ENCODE peak calls at places on chromosomes 2 and 18, in seven cellular contexts. One of them, this sample, is unnamed.
A peak's percentile ranks its signal among the peaks of the same experiment; 100 is the strongest.

GRCh38 chr2:229431331-229431954 is 160.4 kb upstream of the PID1 start:
- DNase-seq in RWPE1: peak; percentile 32
- DNase-seq in stimulated activated CD4-positive, alpha-beta T cell treated with anti-CD3 and anti-CD28 coated beads, TNF-alpha, amount 100 ng/mL, for 48 hours: no peak
- DNase-seq in skeletal muscle cell: no peak
- DNase-seq in lung: no peak
- DNase-seq in NCI-H1105 treated with DMSO at 0.1 percent for 48 hours: peak; percentile 58
- DNase-seq in Daoy: no peak
- DNase-seq in this sample: peak; percentile 59

GRCh38 chr2:34656632-34657031 is 1057.5 kb upstream of the FAM98A start:
- DNase-seq in RWPE1: no peak
- DNase-seq in stimulated activated CD4-positive, alpha-beta T cell treated with anti-CD3 and anti-CD28 coated beads, TNF-alpha, amount 100 ng/mL, for 48 hours: no peak
- DNase-seq in skeletal muscle cell: no peak
- DNase-seq in lung: no peak
- DNase-seq in NCI-H1105 treated with DMSO at 0.1 percent for 48 hours: no peak
- DNase-seq in Daoy: no peak
- DNase-seq in this sample: no peak

GRCh38 chr18:75635096-75635495 is 207.6 kb upstream of the SMIM21 start:
- DNase-seq in RWPE1: no peak
- DNase-seq in stimulated activated CD4-positive, alpha-beta T cell treated with anti-CD3 and anti-CD28 coated beads, TNF-alpha, amount 100 ng/mL, for 48 hours: no peak
- DNase-seq in skeletal muscle cell: no peak
- DNase-seq in lung: no peak
- DNase-seq in NCI-H1105 treated with DMSO at 0.1 percent for 48 hours: peak; percentile 65
- DNase-seq in Daoy: no peak
- DNase-seq in this sample: no peak

GRCh38 chr2:63642941-63643340 is 54.2 kb downstream of the MDH1 start:
- DNase-seq in RWPE1: no peak
- DNase-seq in stimulated activated CD4-positive, alpha-beta T cell treated with anti-CD3 and anti-CD28 coated beads, TNF-alpha, amount 100 ng/mL, for 48 hours: no peak
- DNase-seq in skeletal muscle cell: no peak
- DNase-seq in lung: no peak
- DNase-seq in NCI-H1105 treated with DMSO at 0.1 percent for 48 hours: no peak
- DNase-seq in Daoy: no peak
- DNase-seq in this sample: no peak

GRCh38 chr2:191296083-191297006 is 51.1 kb downstream of the MYO1B start:
- DNase-seq in RWPE1: no peak
- DNase-seq in stimulated activated CD4-positive, alpha-beta T cell treated with anti-CD3 and anti-CD28 coated beads, TNF-alpha, amount 100 ng/mL, for 48 hours: no peak
- DNase-seq in skeletal muscle cell: no peak
- DNase-seq in lung: no peak
- DNase-seq in NCI-H1105 treated with DMSO at 0.1 percent for 48 hours: no peak
- DNase-seq in Daoy: no peak
- DNase-seq in this sample: no peak

GRCh38 chr2:197399887-197400540 is 34.8 kb downstream of the SF3B1 start:
- DNase-seq in RWPE1: no peak
- DNase-seq in stimulated activated CD4-positive, alpha-beta T cell treated with anti-CD3 and anti-CD28 coated beads, TNF-alpha, amount 100 ng/mL, for 48 hours: no peak
- DNase-seq in skeletal muscle cell: no peak
- DNase-seq in lung: no peak
- DNase-seq in NCI-H1105 treated with DMSO at 0.1 percent for 48 hours: no peak
- DNase-seq in Daoy: no peak
- DNase-seq in this sample: no peak

GRCh38 chr2:740446-741293 is 63.5 kb upstream of the TMEM18 start:
- DNase-seq in RWPE1: peak; percentile 72
- DNase-seq in stimulated activated CD4-positive, alpha-beta T cell treated with anti-CD3 and anti-CD28 coated beads, TNF-alpha, amount 100 ng/mL, for 48 hours: peak; percentile 39
- DNase-seq in skeletal muscle cell: peak; percentile 86
- DNase-seq in lung: peak; percentile 80
- DNase-seq in NCI-H1105 treated with DMSO at 0.1 percent for 48 hours: peak; percentile 98
- DNase-seq in Daoy: peak; percentile 99
- DNase-seq in this sample: peak; percentile 3

GRCh38 chr18:76986391-76986790 is 146.2 kb downstream of the MBP start:
- DNase-seq in RWPE1: no peak
- DNase-seq in stimulated activated CD4-positive, alpha-beta T cell treated with anti-CD3 and anti-CD28 coated beads, TNF-alpha, amount 100 ng/mL, for 48 hours: no peak
- DNase-seq in skeletal muscle cell: no peak
- DNase-seq in lung: no peak
- DNase-seq in NCI-H1105 treated with DMSO at 0.1 percent for 48 hours: no peak
- DNase-seq in Daoy: no peak
- DNase-seq in this sample: no peak

GRCh38 chr2:54386993-54387590 is 69.0 kb upstream of the SPTBN1 start:
- DNase-seq in RWPE1: no peak
- DNase-seq in stimulated activated CD4-positive, alpha-beta T cell treated with anti-CD3 and anti-CD28 coated beads, TNF-alpha, amount 100 ng/mL, for 48 hours: no peak
- DNase-seq in skeletal muscle cell: peak; percentile 64
- DNase-seq in lung: no peak
- DNase-seq in NCI-H1105 treated with DMSO at 0.1 percent for 48 hours: no peak
- DNase-seq in Daoy: peak; percentile 54
- DNase-seq in this sample: no peak

GRCh38 chr2:173231042-173231441 is 123.6 kb upstream of the CDCA7 start:
- DNase-seq in RWPE1: no peak
- DNase-seq in stimulated activated CD4-positive, alpha-beta T cell treated with anti-CD3 and anti-CD28 coated beads, TNF-alpha, amount 100 ng/mL, for 48 hours: no peak
- DNase-seq in skeletal muscle cell: no peak
- DNase-seq in lung: peak; percentile 65
- DNase-seq in NCI-H1105 treated with DMSO at 0.1 percent for 48 hours: peak; percentile 99
- DNase-seq in Daoy: no peak
- DNase-seq in this sample: no peak

GRCh38 chr2:43526994-43527393 is 68.8 kb downstream of the THADA start:
- DNase-seq in RWPE1: no peak
- DNase-seq in stimulated activated CD4-positive, alpha-beta T cell treated with anti-CD3 and anti-CD28 coated beads, TNF-alpha, amount 100 ng/mL, for 48 hours: no peak
- DNase-seq in skeletal muscle cell: no peak
- DNase-seq in lung: no peak
- DNase-seq in NCI-H1105 treated with DMSO at 0.1 percent for 48 hours: no peak
- DNase-seq in Daoy: no peak
- DNase-seq in this sample: no peak

GRCh38 chr2:118974103-118974911 is 32.3 kb downstream of the MARCO start:
- DNase-seq in RWPE1: peak; percentile 83
- DNase-seq in stimulated activated CD4-positive, alpha-beta T cell treated with anti-CD3 and anti-CD28 coated beads, TNF-alpha, amount 100 ng/mL, for 48 hours: no peak
- DNase-seq in skeletal muscle cell: peak; percentile 33
- DNase-seq in lung: peak; percentile 51
- DNase-seq in NCI-H1105 treated with DMSO at 0.1 percent for 48 hours: no peak
- DNase-seq in Daoy: peak; percentile 42
- DNase-seq in this sample: no peak

GRCh38 chr2:233882353-233882752 is 14.2 kb upstream of the MSL3B start:
- DNase-seq in RWPE1: no peak
- DNase-seq in stimulated activated CD4-positive, alpha-beta T cell treated with anti-CD3 and anti-CD28 coated beads, TNF-alpha, amount 100 ng/mL, for 48 hours: no peak
- DNase-seq in skeletal muscle cell: no peak
- DNase-seq in lung: no peak
- DNase-seq in NCI-H1105 treated with DMSO at 0.1 percent for 48 hours: no peak
- DNase-seq in Daoy: no peak
- DNase-seq in this sample: no peak

GRCh38 chr2:152335016-152335850 is at the start of gene FMNL2:
- DNase-seq in RWPE1: peak; percentile 82
- DNase-seq in stimulated activated CD4-positive, alpha-beta T cell treated with anti-CD3 and anti-CD28 coated beads, TNF-alpha, amount 100 ng/mL, for 48 hours: no peak
- DNase-seq in skeletal muscle cell: no peak
- DNase-seq in lung: peak; percentile 83
- DNase-seq in NCI-H1105 treated with DMSO at 0.1 percent for 48 hours: peak; percentile 78
- DNase-seq in Daoy: peak; percentile 90
- DNase-seq in this sample: peak; percentile 81

GRCh38 chr2:207126724-207127314 is 38.9 kb downstream of the KLF7 start:
- DNase-seq in RWPE1: no peak
- DNase-seq in stimulated activated CD4-positive, alpha-beta T cell treated with anti-CD3 and anti-CD28 coated beads, TNF-alpha, amount 100 ng/mL, for 48 hours: no peak
- DNase-seq in skeletal muscle cell: no peak
- DNase-seq in lung: no peak
- DNase-seq in NCI-H1105 treated with DMSO at 0.1 percent for 48 hours: no peak
- DNase-seq in Daoy: no peak
- DNase-seq in this sample: no peak

GRCh38 chr2:152445791-152446201 is 110.8 kb downstream of the FMNL2 start:
- DNase-seq in RWPE1: peak; percentile 53
- DNase-seq in stimulated activated CD4-positive, alpha-beta T cell treated with anti-CD3 and anti-CD28 coated beads, TNF-alpha, amount 100 ng/mL, for 48 hours: no peak
- DNase-seq in skeletal muscle cell: peak; percentile 75
- DNase-seq in lung: no peak
- DNase-seq in NCI-H1105 treated with DMSO at 0.1 percent for 48 hours: no peak
- DNase-seq in Daoy: peak; percentile 88
- DNase-seq in this sample: no peak

GRCh38 chr2:186820303-186820702 is 28.7 kb downstream of the ZSWIM2 start:
- DNase-seq in RWPE1: no peak
- DNase-seq in stimulated activated CD4-positive, alpha-beta T cell treated with anti-CD3 and anti-CD28 coated beads, TNF-alpha, amount 100 ng/mL, for 48 hours: no peak
- DNase-seq in skeletal muscle cell: no peak
- DNase-seq in lung: no peak
- DNase-seq in NCI-H1105 treated with DMSO at 0.1 percent for 48 hours: no peak
- DNase-seq in Daoy: peak; percentile 15
- DNase-seq in this sample: no peak

GRCh38 chr2:184425083-184425482 is 173.2 kb upstream of the ZNF804A start:
- DNase-seq in RWPE1: no peak
- DNase-seq in stimulated activated CD4-positive, alpha-beta T cell treated with anti-CD3 and anti-CD28 coated beads, TNF-alpha, amount 100 ng/mL, for 48 hours: no peak
- DNase-seq in skeletal muscle cell: peak; percentile 50
- DNase-seq in lung: no peak
- DNase-seq in NCI-H1105 treated with DMSO at 0.1 percent for 48 hours: no peak
- DNase-seq in Daoy: no peak
- DNase-seq in this sample: no peak

GRCh38 chr2:2875831-2876230 is 501.8 kb downstream of the EIPR1 start:
- DNase-seq in RWPE1: no peak
- DNase-seq in stimulated activated CD4-positive, alpha-beta T cell treated with anti-CD3 and anti-CD28 coated beads, TNF-alpha, amount 100 ng/mL, for 48 hours: no peak
- DNase-seq in skeletal muscle cell: no peak
- DNase-seq in lung: no peak
- DNase-seq in NCI-H1105 treated with DMSO at 0.1 percent for 48 hours: no peak
- DNase-seq in Daoy: no peak
- DNase-seq in this sample: no peak

GRCh38 chr2:204545861-204546773 is 842 bp downstream of the PARD3B start:
- DNase-seq in RWPE1: no peak
- DNase-seq in stimulated activated CD4-positive, alpha-beta T cell treated with anti-CD3 and anti-CD28 coated beads, TNF-alpha, amount 100 ng/mL, for 48 hours: no peak
- DNase-seq in skeletal muscle cell: no peak
- DNase-seq in lung: peak; percentile 36
- DNase-seq in NCI-H1105 treated with DMSO at 0.1 percent for 48 hours: peak; percentile 59
- DNase-seq in Daoy: no peak
- DNase-seq in this sample: peak; percentile 12

GRCh38 chr18:29226201-29226600 is 1049.3 kb upstream of the CDH2 start:
- DNase-seq in RWPE1: no peak
- DNase-seq in stimulated activated CD4-positive, alpha-beta T cell treated with anti-CD3 and anti-CD28 coated beads, TNF-alpha, amount 100 ng/mL, for 48 hours: no peak
- DNase-seq in skeletal muscle cell: peak; percentile 9
- DNase-seq in lung: no peak
- DNase-seq in NCI-H1105 treated with DMSO at 0.1 percent for 48 hours: no peak
- DNase-seq in Daoy: peak; percentile 62
- DNase-seq in this sample: no peak

GRCh38 chr2:176131617-176132396 is 2.3 kb downstream of the HOXD8 start:
- DNase-seq in RWPE1: no peak
- DNase-seq in stimulated activated CD4-positive, alpha-beta T cell treated with anti-CD3 and anti-CD28 coated beads, TNF-alpha, amount 100 ng/mL, for 48 hours: no peak
- DNase-seq in skeletal muscle cell: no peak
- DNase-seq in lung: no peak
- DNase-seq in NCI-H1105 treated with DMSO at 0.1 percent for 48 hours: no peak
- DNase-seq in Daoy: no peak
- DNase-seq in this sample: no peak

GRCh38 chr2:198545411-198545810 is 741.0 kb downstream of the PLCL1 start:
- DNase-seq in RWPE1: peak; percentile 34
- DNase-seq in stimulated activated CD4-positive, alpha-beta T cell treated with anti-CD3 and anti-CD28 coated beads, TNF-alpha, amount 100 ng/mL, for 48 hours: no peak
- DNase-seq in skeletal muscle cell: no peak
- DNase-seq in lung: no peak
- DNase-seq in NCI-H1105 treated with DMSO at 0.1 percent for 48 hours: no peak
- DNase-seq in Daoy: peak; percentile 1
- DNase-seq in this sample: no peak

GRCh38 chr2:109173311-109174171 is 44.5 kb downstream of the SH3RF3 start:
- DNase-seq in RWPE1: no peak
- DNase-seq in stimulated activated CD4-positive, alpha-beta T cell treated with anti-CD3 and anti-CD28 coated beads, TNF-alpha, amount 100 ng/mL, for 48 hours: no peak
- DNase-seq in skeletal muscle cell: peak; percentile 75
- DNase-seq in lung: peak; percentile 40
- DNase-seq in NCI-H1105 treated with DMSO at 0.1 percent for 48 hours: no peak
- DNase-seq in Daoy: peak; percentile 88
- DNase-seq in this sample: no peak

GRCh38 chr2:69652206-69652605 is 8.7 kb upstream of the AAK1 start:
- DNase-seq in RWPE1: peak; percentile 88
- DNase-seq in stimulated activated CD4-positive, alpha-beta T cell treated with anti-CD3 and anti-CD28 coated beads, TNF-alpha, amount 100 ng/mL, for 48 hours: no peak
- DNase-seq in skeletal muscle cell: peak; percentile 45
- DNase-seq in lung: no peak
- DNase-seq in NCI-H1105 treated with DMSO at 0.1 percent for 48 hours: no peak
- DNase-seq in Daoy: peak; percentile 35
- DNase-seq in this sample: no peak

GRCh38 chr2:12192762-12193161 is 446.3 kb downstream of the LPIN1 start:
- DNase-seq in RWPE1: no peak
- DNase-seq in stimulated activated CD4-positive, alpha-beta T cell treated with anti-CD3 and anti-CD28 coated beads, TNF-alpha, amount 100 ng/mL, for 48 hours: no peak
- DNase-seq in skeletal muscle cell: no peak
- DNase-seq in lung: no peak
- DNase-seq in NCI-H1105 treated with DMSO at 0.1 percent for 48 hours: no peak
- DNase-seq in Daoy: no peak
- DNase-seq in this sample: peak; percentile 70

GRCh38 chr18:54690198-54690597 is 99.2 kb downstream of the DYNAP start:
- DNase-seq in RWPE1: no peak
- DNase-seq in stimulated activated CD4-positive, alpha-beta T cell treated with anti-CD3 and anti-CD28 coated beads, TNF-alpha, amount 100 ng/mL, for 48 hours: no peak
- DNase-seq in skeletal muscle cell: peak; percentile 21
- DNase-seq in lung: no peak
- DNase-seq in NCI-H1105 treated with DMSO at 0.1 percent for 48 hours: no peak
- DNase-seq in Daoy: no peak
- DNase-seq in this sample: no peak

GRCh38 chr2:181117176-181117925 is 136.9 kb downstream of the UBE2E3 start:
- DNase-seq in RWPE1: no peak
- DNase-seq in stimulated activated CD4-positive, alpha-beta T cell treated with anti-CD3 and anti-CD28 coated beads, TNF-alpha, amount 100 ng/mL, for 48 hours: no peak
- DNase-seq in skeletal muscle cell: no peak
- DNase-seq in lung: no peak
- DNase-seq in NCI-H1105 treated with DMSO at 0.1 percent for 48 hours: no peak
- DNase-seq in Daoy: no peak
- DNase-seq in this sample: no peak

GRCh38 chr2:193885419-193885818 is 1690.7 kb upstream of the TMEFF2 start:
- DNase-seq in RWPE1: no peak
- DNase-seq in stimulated activated CD4-positive, alpha-beta T cell treated with anti-CD3 and anti-CD28 coated beads, TNF-alpha, amount 100 ng/mL, for 48 hours: no peak
- DNase-seq in skeletal muscle cell: no peak
- DNase-seq in lung: no peak
- DNase-seq in NCI-H1105 treated with DMSO at 0.1 percent for 48 hours: no peak
- DNase-seq in Daoy: no peak
- DNase-seq in this sample: no peak

GRCh38 chr2:236536727-236537398 is 32.8 kb upstream of the ACKR3 start:
- DNase-seq in RWPE1: no peak
- DNase-seq in stimulated activated CD4-positive, alpha-beta T cell treated with anti-CD3 and anti-CD28 coated beads, TNF-alpha, amount 100 ng/mL, for 48 hours: no peak
- DNase-seq in skeletal muscle cell: no peak
- DNase-seq in lung: no peak
- DNase-seq in NCI-H1105 treated with DMSO at 0.1 percent for 48 hours: no peak
- DNase-seq in Daoy: no peak
- DNase-seq in this sample: no peak

GRCh38 chr2:216534809-216535208 is 36.2 kb downstream of the RPL37A start:
- DNase-seq in RWPE1: no peak
- DNase-seq in stimulated activated CD4-positive, alpha-beta T cell treated with anti-CD3 and anti-CD28 coated beads, TNF-alpha, amount 100 ng/mL, for 48 hours: no peak
- DNase-seq in skeletal muscle cell: no peak
- DNase-seq in lung: no peak
- DNase-seq in NCI-H1105 treated with DMSO at 0.1 percent for 48 hours: no peak
- DNase-seq in Daoy: no peak
- DNase-seq in this sample: no peak

GRCh38 chr2:83817511-83817910 is 641.6 kb downstream of the SUCLG1 start:
- DNase-seq in RWPE1: no peak
- DNase-seq in stimulated activated CD4-positive, alpha-beta T cell treated with anti-CD3 and anti-CD28 coated beads, TNF-alpha, amount 100 ng/mL, for 48 hours: no peak
- DNase-seq in skeletal muscle cell: no peak
- DNase-seq in lung: no peak
- DNase-seq in NCI-H1105 treated with DMSO at 0.1 percent for 48 hours: no peak
- DNase-seq in Daoy: no peak
- DNase-seq in this sample: peak; percentile 50

GRCh38 chr2:35978218-35978617 is 377.4 kb upstream of the CRIM1 start:
- DNase-seq in RWPE1: no peak
- DNase-seq in stimulated activated CD4-positive, alpha-beta T cell treated with anti-CD3 and anti-CD28 coated beads, TNF-alpha, amount 100 ng/mL, for 48 hours: no peak
- DNase-seq in skeletal muscle cell: no peak
- DNase-seq in lung: no peak
- DNase-seq in NCI-H1105 treated with DMSO at 0.1 percent for 48 hours: no peak
- DNase-seq in Daoy: no peak
- DNase-seq in this sample: no peak

GRCh38 chr2:17752892-17753802 is 463 bp downstream of the SMC6 start:
- DNase-seq in RWPE1: peak; percentile 38
- DNase-seq in stimulated activated CD4-positive, alpha-beta T cell treated with anti-CD3 and anti-CD28 coated beads, TNF-alpha, amount 100 ng/mL, for 48 hours: peak; percentile 6
- DNase-seq in skeletal muscle cell: no peak
- DNase-seq in lung: peak; percentile 39
- DNase-seq in NCI-H1105 treated with DMSO at 0.1 percent for 48 hours: peak; percentile 27
- DNase-seq in Daoy: peak; percentile 67
- DNase-seq in this sample: peak; percentile 66

GRCh38 chr2:31802711-31803110 is 208.1 kb downstream of the MEMO1 start:
- DNase-seq in RWPE1: no peak
- DNase-seq in stimulated activated CD4-positive, alpha-beta T cell treated with anti-CD3 and anti-CD28 coated beads, TNF-alpha, amount 100 ng/mL, for 48 hours: no peak
- DNase-seq in skeletal muscle cell: no peak
- DNase-seq in lung: no peak
- DNase-seq in NCI-H1105 treated with DMSO at 0.1 percent for 48 hours: no peak
- DNase-seq in Daoy: no peak
- DNase-seq in this sample: no peak

GRCh38 chr2:9779572-9780264 is 63.6 kb upstream of the TAF1B start:
- DNase-seq in RWPE1: no peak
- DNase-seq in stimulated activated CD4-positive, alpha-beta T cell treated with anti-CD3 and anti-CD28 coated beads, TNF-alpha, amount 100 ng/mL, for 48 hours: no peak
- DNase-seq in skeletal muscle cell: no peak
- DNase-seq in lung: no peak
- DNase-seq in NCI-H1105 treated with DMSO at 0.1 percent for 48 hours: no peak
- DNase-seq in Daoy: no peak
- DNase-seq in this sample: peak; percentile 29